ENCODE peak calls at places on chromosomes 4 and X, in six cellular contexts. C is A673, H is lung, X is BJ, Z is heart left ventricle, A is fibroblast of lung. M is an unnamed sample. For H3K36me3, the result is how much of the 10 kb centered on the place peaks cover.

GRCh38 chr4:63937961-63938360 is 471.3 kb downstream of the TECRL start:
- DNase-seq in C (no peak), H (no peak), X (no peak), Z (no peak), A (no peak), M (no peak)

GRCh38 chr4:1367936-1368289 is 20.9 kb downstream of the UVSSA start:
- DNase-seq in C (no peak), H (no peak), X (no peak), Z (peak), A (no peak), M (no peak)

GRCh38 chrX:41789374-41789773 is 65.4 kb downstream of the GPR82 start:
- DNase-seq in C (no peak), H (no peak), X (no peak), Z (no peak), A (no peak), M (no peak)

GRCh38 chr4:85102606-85103005 is 136.1 kb upstream of the WDFY3 start:
- DNase-seq in C (no peak), H (no peak), X (no peak), Z (no peak), A (no peak), M (no peak)

GRCh38 chrX:133985164-133986007 is at the start of gene GPC3:
- DNase-seq in C (peak), H (no peak), X (no peak), Z (peak), A (peak), M (peak)

GRCh38 chrX:39772057-39772832 is 325.5 kb downstream of the BCOR start:
- DNase-seq in C (no peak), H (no peak), X (no peak), Z (no peak), A (peak), M (no peak)

GRCh38 chrX:9586992-9587392 is 122.1 kb downstream of the TBL1X start:
- DNase-seq in C (no peak), H (no peak), X (no peak), Z (no peak), A (no peak), M (no peak)

GRCh38 chrX:121256653-121257052 is 209.2 kb downstream of the GLUD2 start:
- DNase-seq in C (no peak), H (no peak), X (no peak), Z (no peak), A (peak), M (no peak)

GRCh38 chrX:17442898-17443297 is 67.9 kb downstream of the NHS start:
- DNase-seq in C (no peak), H (no peak), X (no peak), Z (no peak), A (peak), M (no peak)

GRCh38 chr4:38889143-38889542 is 21.5 kb downstream of the FAM114A1 start:
- DNase-seq in C (peak), H (no peak), X (peak), Z (no peak), A (peak), M (no peak)

GRCh38 chrX:68556036-68556435 is 57.2 kb downstream of the YIPF6 start:
- DNase-seq in C (no peak), H (no peak), X (no peak), Z (no peak), A (no peak), M (no peak)

GRCh38 chrX:69179380-69179911 is 14.2 kb upstream of the PJA1 start:
- DNase-seq in C (no peak), H (no peak), X (no peak), Z (no peak), A (peak), M (peak)

GRCh38 chr4:127708985-127709384 is 21.2 kb upstream of the SLC25A31 start:
- DNase-seq in C (peak), H (no peak), X (peak), Z (no peak), A (peak), M (peak)

GRCh38 chr4:78137538-78137937 is 80.4 kb downstream of the FRAS1 start:
- DNase-seq in C (no peak), H (no peak), X (no peak), Z (no peak), A (no peak), M (no peak)
- TF ChIP-seq CTCF in C (no peak), H (no peak), X (no peak), Z (no peak), A (no peak), M (no peak)

GRCh38 chrX:154348114-154348531 is 26.3 kb downstream of the FLNA start:
- DNase-seq in C (no peak), H (no peak), X (no peak), Z (no peak), A (no peak), M (no peak)

GRCh38 chrX:154349979-154350378 is 24.5 kb downstream of the FLNA start:
- DNase-seq in C (no peak), H (no peak), X (no peak), Z (no peak), A (no peak), M (no peak)

GRCh38 chrX:154350429-154351182 is 23.8 kb downstream of the FLNA start:
- DNase-seq in C (no peak), H (no peak), X (no peak), Z (no peak), A (no peak), M (no peak)

GRCh38 chrX:154348646-154349358 is 25.6 kb downstream of the FLNA start:
- DNase-seq in C (no peak), H (no peak), X (no peak), Z (no peak), A (no peak), M (peak)

GRCh38 chrX:154349359-154349935 is 25.0 kb downstream of the FLNA start:
- DNase-seq in C (no peak), H (no peak), X (no peak), Z (no peak), A (no peak), M (peak)
- H3K36me3 ChIP-seq in C (half or more), H (under half), X (under half), Z (half or more), A (under half), M (under half)

GRCh38 chrX:119292445-119292844 is 56.4 kb downstream of the PGRMC1 start:
- DNase-seq in C (no peak), H (no peak), X (no peak), Z (no peak), A (no peak), M (no peak)
- TF ChIP-seq CTCF in C (no peak), H (no peak), X (peak), Z (no peak), A (no peak), M (no peak)

GRCh38 chr4:82447886-82448285 is 17.5 kb downstream of the ENOPH1 start:
- DNase-seq in C (no peak), H (no peak), X (no peak), Z (no peak), A (no peak), M (no peak)

GRCh38 chr4:82452026-82452425 is 21.6 kb downstream of the ENOPH1 start:
- DNase-seq in C (no peak), H (no peak), X (no peak), Z (no peak), A (no peak), M (no peak)

DNA sequence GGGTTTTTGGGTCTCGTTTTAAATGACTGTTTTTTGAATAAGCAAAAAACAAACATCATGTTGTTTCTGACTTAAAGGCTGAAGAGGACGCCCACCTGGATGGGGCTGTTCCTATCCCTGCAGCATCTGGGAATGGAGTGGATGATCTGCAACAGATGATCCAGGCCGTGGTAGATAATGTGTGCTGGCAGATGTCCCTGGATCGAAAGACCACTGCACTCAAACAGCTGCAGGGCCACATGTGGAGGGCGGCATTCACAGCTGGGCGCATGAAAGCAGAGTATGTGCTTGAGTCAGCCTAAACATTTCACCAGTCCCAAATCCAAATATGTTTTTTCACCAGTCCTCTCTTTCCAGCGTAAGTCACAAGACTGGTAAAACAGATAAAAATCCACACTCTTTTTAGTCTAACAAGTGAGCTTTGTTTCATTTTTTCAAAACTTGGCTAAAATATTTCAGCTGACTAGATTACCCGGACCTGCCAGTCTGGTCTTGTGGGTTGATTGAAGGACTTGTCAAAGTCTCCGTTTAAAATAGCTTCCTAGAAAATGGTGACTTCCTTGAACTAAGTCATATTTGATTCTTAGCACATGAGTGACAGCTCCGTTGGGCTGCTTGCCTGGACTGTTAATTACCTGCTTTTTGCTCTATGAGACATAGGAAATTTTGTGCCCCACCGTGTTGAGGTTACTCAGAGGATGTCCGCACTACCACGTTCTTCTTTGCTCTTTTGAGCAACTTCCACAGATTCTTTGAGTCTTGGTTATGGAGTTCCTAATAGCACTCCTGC is 20.8 kb downstream of the ENOPH1 start:
- DNase-seq in C (no peak), H (no peak), X (no peak), Z (no peak), A (no peak), M (no peak)
- H3K36me3 ChIP-seq in C (under half), H (under half), X (under half), Z (under half), A (under half), M (under half)

GRCh38 chr4:140757220-140757607 is 1.0 kb upstream of the TBC1D9 start:
- DNase-seq in C (no peak), H (no peak), X (no peak), Z (no peak), A (no peak), M (no peak)
- TF ChIP-seq CTCF in C (no peak), H (no peak), X (no peak), Z (no peak), A (no peak), M (no peak)